ENCODE peak calls at places on chromosome 3, in five cellular contexts. U is AG10803, K is uterus, N is AG08396, D is NCI-H1092 treated with DMSO at 0.1 percent for 48 hours. F is an unnamed sample.

GRCh38 chr3:73917643-73918042 is 292.9 kb upstream of the PDZRN3 start:
- DNase-seq in U (no peak), K (no peak), N (no peak), D (no peak), F (no peak)

GRCh38 chr3:2510746-2511145 is 412.1 kb downstream of the CNTN4 start:
- DNase-seq in U (no peak), K (no peak), N (no peak), D (no peak), F (no peak)

GRCh38 chr3:16520636-16521579 is 7.4 kb upstream of the RFTN1 start:
- DNase-seq in U (no peak), K (no peak), N (no peak), D (no peak), F (no peak)

GRCh38 chr3:112470791-112471190 is 28.5 kb downstream of the BTLA start:
- DNase-seq in U (peak; percentile 71), K (no peak), N (peak; percentile 9), D (no peak), F (no peak)

GRCh38 chr3:149512073-149512782 is 37.7 kb downstream of the TM4SF4 start:
- DNase-seq in U (peak; percentile 70), K (peak; percentile 69), N (peak; percentile 68), D (peak; percentile 76), F (no peak)

GRCh38 chr3:124699686-124700396 is 30.4 kb upstream of the UMPS start:
- DNase-seq in U (no peak), K (no peak), N (no peak), D (no peak), F (no peak)

GRCh38 chr3:102092617-102093466 is 243.5 kb downstream of the NFKBIZ start:
- DNase-seq in U (no peak), K (no peak), N (no peak), D (no peak), F (no peak)

GRCh38 chr3:22609139-22609538 is 594.0 kb upstream of the UBE2E2 start:
- DNase-seq in U (peak; percentile 31), K (no peak), N (no peak), D (no peak), F (no peak)

GRCh38 chr3:86958534-86958933 is 32.4 kb downstream of the VGLL3 start:
- DNase-seq in U (peak; percentile 97), K (no peak), N (peak; percentile 56), D (no peak), F (no peak)

GRCh38 chr3:11591006-11591360 is 52.7 kb downstream of the VGLL4 start:
- DNase-seq in U (peak; percentile 66), K (no peak), N (no peak), D (no peak), F (no peak)

F was measured in foreskin melanocyte.